ENCODE peak calls at places on chromosome 3, in seven cellular contexts. One of them, this sample, is unnamed.

GRCh38 chr3:39148116-39149058 is 5.0 kb downstream of the CSRNP1 start:
- DNase-seq in NCI-H1417: no peak
- DNase-seq in choroid plexus epithelial cell: peak
- DNase-seq in HL-60: no peak
- DNase-seq in ELF-1: peak
- DNase-seq in AG10803: peak
- DNase-seq in stomach: no peak
- DNase-seq in this sample: no peak

GRCh38 chr3:31008986-31009385 is 114.5 kb upstream of the GADL1 start:
- DNase-seq in NCI-H1417: no peak
- DNase-seq in choroid plexus epithelial cell: peak
- DNase-seq in HL-60: no peak
- DNase-seq in ELF-1: peak
- DNase-seq in AG10803: peak
- DNase-seq in stomach: no peak
- DNase-seq in this sample: no peak

GRCh38 chr3:42823351-42823750 is 14.1 kb downstream of the ACKR2 start:
- DNase-seq in NCI-H1417: peak
- DNase-seq in choroid plexus epithelial cell: no peak
- DNase-seq in HL-60: no peak
- DNase-seq in ELF-1: no peak
- DNase-seq in AG10803: no peak
- DNase-seq in stomach: no peak
- DNase-seq in this sample: no peak

GRCh38 chr3:20130122-20130521 is 55.9 kb downstream of the SGO1 start:
- DNase-seq in NCI-H1417: no peak
- DNase-seq in choroid plexus epithelial cell: no peak
- DNase-seq in HL-60: no peak
- DNase-seq in ELF-1: no peak
- DNase-seq in AG10803: no peak
- DNase-seq in stomach: no peak
- DNase-seq in this sample: no peak

GRCh38 chr3:41131224-41131623 is 68.1 kb upstream of the CTNNB1 start:
- DNase-seq in NCI-H1417: no peak
- DNase-seq in choroid plexus epithelial cell: peak
- DNase-seq in HL-60: no peak
- DNase-seq in ELF-1: peak
- DNase-seq in AG10803: no peak
- DNase-seq in stomach: no peak
- DNase-seq in this sample: no peak

GRCh38 chr3:169964176-169964575 is 2.4 kb upstream of the SEC62 start:
- DNase-seq in NCI-H1417: no peak
- DNase-seq in choroid plexus epithelial cell: peak
- DNase-seq in HL-60: no peak
- DNase-seq in ELF-1: no peak
- DNase-seq in AG10803: no peak
- DNase-seq in stomach: peak
- DNase-seq in this sample: no peak

GRCh38 chr3:12869025-12869695 is 27.8 kb upstream of the RPL32 start:
- DNase-seq in NCI-H1417: peak
- DNase-seq in choroid plexus epithelial cell: peak
- DNase-seq in HL-60: no peak
- DNase-seq in ELF-1: peak
- DNase-seq in AG10803: no peak
- DNase-seq in stomach: peak
- DNase-seq in this sample: peak

GRCh38 chr3:143763568-143764162 is 84.6 kb downstream of the SLC9A9 start:
- DNase-seq in NCI-H1417: peak
- DNase-seq in choroid plexus epithelial cell: peak
- DNase-seq in HL-60: no peak
- DNase-seq in ELF-1: no peak
- DNase-seq in AG10803: peak
- DNase-seq in stomach: no peak
- DNase-seq in this sample: no peak

GRCh38 chr3:88148651-88149050 is 1.1 kb upstream of the C3orf38 start:
- DNase-seq in NCI-H1417: no peak
- DNase-seq in choroid plexus epithelial cell: no peak
- DNase-seq in HL-60: no peak
- DNase-seq in ELF-1: peak
- DNase-seq in AG10803: no peak
- DNase-seq in stomach: no peak
- DNase-seq in this sample: no peak

GRCh38 chr3:142040941-142041575 is 108.3 kb downstream of the TFDP2 start:
- DNase-seq in NCI-H1417: no peak
- DNase-seq in choroid plexus epithelial cell: no peak
- DNase-seq in HL-60: no peak
- DNase-seq in ELF-1: no peak
- DNase-seq in AG10803: no peak
- DNase-seq in stomach: no peak
- DNase-seq in this sample: no peak

GRCh38 chr3:172132159-172132586 is 92.8 kb downstream of the FNDC3B start:
- DNase-seq in NCI-H1417: no peak
- DNase-seq in choroid plexus epithelial cell: no peak
- DNase-seq in HL-60: no peak
- DNase-seq in ELF-1: no peak
- DNase-seq in AG10803: no peak
- DNase-seq in stomach: no peak
- DNase-seq in this sample: no peak

GRCh38 chr3:43262194-43262593 is 24.1 kb upstream of the SNRK start:
- DNase-seq in NCI-H1417: no peak
- DNase-seq in choroid plexus epithelial cell: no peak
- DNase-seq in HL-60: no peak
- DNase-seq in ELF-1: no peak
- DNase-seq in AG10803: no peak
- DNase-seq in stomach: no peak
- DNase-seq in this sample: no peak

GRCh38 chr3:166900866-166901577 is 479.1 kb downstream of the ZBBX start:
- DNase-seq in NCI-H1417: peak
- DNase-seq in choroid plexus epithelial cell: no peak
- DNase-seq in HL-60: no peak
- DNase-seq in ELF-1: no peak
- DNase-seq in AG10803: no peak
- DNase-seq in stomach: no peak
- DNase-seq in this sample: no peak

GRCh38 chr3:172287811-172288477 is 160.3 kb downstream of the GHSR start:
- DNase-seq in NCI-H1417: no peak
- DNase-seq in choroid plexus epithelial cell: no peak
- DNase-seq in HL-60: no peak
- DNase-seq in ELF-1: no peak
- DNase-seq in AG10803: no peak
- DNase-seq in stomach: no peak
- DNase-seq in this sample: no peak

GRCh38 chr3:43035801-43036340 is 56.8 kb downstream of the GASK1A start:
- DNase-seq in NCI-H1417: no peak
- DNase-seq in choroid plexus epithelial cell: no peak
- DNase-seq in HL-60: no peak
- DNase-seq in ELF-1: no peak
- DNase-seq in AG10803: no peak
- DNase-seq in stomach: no peak
- DNase-seq in this sample: no peak

GRCh38 chr3:79115458-79115857 is 652.3 kb downstream of the ROBO1 start:
- DNase-seq in NCI-H1417: no peak
- DNase-seq in choroid plexus epithelial cell: no peak
- DNase-seq in HL-60: no peak
- DNase-seq in ELF-1: no peak
- DNase-seq in AG10803: no peak
- DNase-seq in stomach: no peak
- DNase-seq in this sample: no peak

GRCh38 chr3:141065841-141066592 is 14.9 kb downstream of the SPSB4 start:
- DNase-seq in NCI-H1417: no peak
- DNase-seq in choroid plexus epithelial cell: no peak
- DNase-seq in HL-60: no peak
- DNase-seq in ELF-1: no peak
- DNase-seq in AG10803: no peak
- DNase-seq in stomach: no peak
- DNase-seq in this sample: no peak

GRCh38 chr3:39000008-39000450 is 51.7 kb downstream of the SCN11A start:
- DNase-seq in NCI-H1417: peak
- DNase-seq in choroid plexus epithelial cell: peak
- DNase-seq in HL-60: peak
- DNase-seq in ELF-1: peak
- DNase-seq in AG10803: peak
- DNase-seq in stomach: no peak
- DNase-seq in this sample: peak

GRCh38 chr3:14206548-14207177 is 28.0 kb downstream of the LSM3 start:
- DNase-seq in NCI-H1417: no peak
- DNase-seq in choroid plexus epithelial cell: no peak
- DNase-seq in HL-60: no peak
- DNase-seq in ELF-1: peak
- DNase-seq in AG10803: no peak
- DNase-seq in stomach: no peak
- DNase-seq in this sample: no peak

GRCh38 chr3:138452491-138452890 is 18.1 kb downstream of the ESYT3 start:
- DNase-seq in NCI-H1417: no peak
- DNase-seq in choroid plexus epithelial cell: no peak
- DNase-seq in HL-60: no peak
- DNase-seq in ELF-1: peak
- DNase-seq in AG10803: no peak
- DNase-seq in stomach: no peak
- DNase-seq in this sample: no peak